ENCODE peak calls at places on chromosomes 13 and 19, in nine cellular contexts. O, C, W, Y, S, K, N, I and F are unnamed samples.

GRCh38 chr13:102038787-102039186 is 363.1 kb downstream of the FGF14 start:
- DNase-seq in O (no peak), C (no peak), W (no peak), Y (no peak), S (no peak), K (no peak), N (no peak), I (no peak), F (no peak)

GRCh38 chr19:48608798-48609263 is 2.3 kb downstream of the SPACA4 start:
- DNase-seq in O (no peak), C (no peak), W (peak), Y (peak), S (peak), K (peak), N (peak), I (no peak), F (no peak)

GRCh38 chr19:14271830-14272229 is 65.9 kb upstream of the ADGRL1 start:
- DNase-seq in O (no peak), C (no peak), W (no peak), Y (no peak), S (no peak), K (no peak), N (no peak), I (no peak), F (no peak)

GRCh38 chr13:32045963-32046785 is 14.6 kb downstream of the FRY start:
- DNase-seq in O (peak), C (peak), W (peak), Y (peak), S (peak), K (peak), N (no peak), I (no peak), F (no peak)

GRCh38 chr13:26459276-26460131 is 98.0 kb upstream of the WASF3 start:
- DNase-seq in O (no peak), C (no peak), W (no peak), Y (no peak), S (peak), K (no peak), N (no peak), I (no peak), F (no peak)

GRCh38 chr19:53872762-53873161 is 5.1 kb downstream of the MYADM start:
- DNase-seq in O (no peak), C (no peak), W (no peak), Y (no peak), S (no peak), K (no peak), N (no peak), I (no peak), F (no peak)

GRCh38 chr13:57704031-57704430 is 72.5 kb downstream of the PCDH17 start:
- DNase-seq in O (no peak), C (no peak), W (no peak), Y (no peak), S (no peak), K (no peak), N (no peak), I (no peak), F (no peak)

GRCh38 chr13:26679411-26679810 is 81.2 kb downstream of the GPR12 start:
- DNase-seq in O (no peak), C (peak), W (no peak), Y (no peak), S (peak), K (peak), N (no peak), I (no peak), F (no peak)

GRCh38 chr13:67943116-67943515 is 713.0 kb upstream of the PCDH9 start:
- DNase-seq in O (no peak), C (no peak), W (no peak), Y (no peak), S (peak), K (peak), N (no peak), I (no peak), F (no peak)

GRCh38 chr19:56117376-56117884 is 3.7 kb downstream of the ZNF787 start:
- DNase-seq in O (no peak), C (no peak), W (no peak), Y (no peak), S (no peak), K (no peak), N (no peak), I (no peak), F (no peak)

GRCh38 chr13:111247552-111247951 is 72.9 kb upstream of the TEX29 start:
- DNase-seq in O (no peak), C (no peak), W (peak), Y (no peak), S (no peak), K (no peak), N (no peak), I (no peak), F (no peak)

GRCh38 chr13:98110749-98111148 is 32.1 kb upstream of the FARP1 start:
- DNase-seq in O (no peak), C (no peak), W (no peak), Y (no peak), S (no peak), K (no peak), N (no peak), I (no peak), F (no peak)

GRCh38 chr13:22194106-22194810 is 523.4 kb downstream of the FGF9 start:
- DNase-seq in O (peak), C (no peak), W (no peak), Y (no peak), S (no peak), K (no peak), N (no peak), I (no peak), F (no peak)

GRCh38 chr19:17790059-17790780 is 4.7 kb upstream of the B3GNT3 start:
- DNase-seq in O (no peak), C (no peak), W (peak), Y (no peak), S (no peak), K (no peak), N (no peak), I (no peak), F (no peak)

GRCh38 chr19:38726761-38727301 is 17.4 kb downstream of the CAPN12 start:
- DNase-seq in O (no peak), C (no peak), W (no peak), Y (no peak), S (no peak), K (no peak), N (no peak), I (no peak), F (no peak)

GRCh38 chr19:38640368-38640767 is 7.1 kb upstream of the ACTN4 start:
- DNase-seq in O (no peak), C (no peak), W (peak), Y (no peak), S (no peak), K (no peak), N (no peak), I (no peak), F (no peak)

GRCh38 chr19:19661675-19662251 is 1.7 kb downstream of the ATP13A1 start:
- DNase-seq in O (no peak), C (no peak), W (no peak), Y (no peak), S (no peak), K (no peak), N (peak), I (no peak), F (no peak)

GRCh38 chr19:6210091-6210490 is 69.7 kb downstream of the MLLT1 start:
- DNase-seq in O (no peak), C (no peak), W (no peak), Y (no peak), S (no peak), K (no peak), N (no peak), I (no peak), F (no peak)

GRCh38 chr13:19782049-19782726 is 557 bp downstream of the PSPC1 start:
- DNase-seq in O (peak), C (no peak), W (peak), Y (peak), S (peak), K (peak), N (no peak), I (peak), F (peak)

GRCh38 chr13:107069107-107069776 is 501.3 kb upstream of the ARGLU1 start:
- DNase-seq in O (no peak), C (no peak), W (no peak), Y (no peak), S (no peak), K (peak), N (no peak), I (no peak), F (no peak)

GRCh38 chr19:39335168-39335567 is 675 bp downstream of the GMFG start:
- DNase-seq in O (no peak), C (no peak), W (no peak), Y (no peak), S (no peak), K (no peak), N (no peak), I (no peak), F (no peak)

GRCh38 chr13:79869326-79869725 is 388.4 kb downstream of the NDFIP2 start:
- DNase-seq in O (no peak), C (peak), W (no peak), Y (peak), S (no peak), K (peak), N (no peak), I (no peak), F (no peak)

GRCh38 chr19:50980203-50980602 is 3.5 kb downstream of the KLK7 start:
- DNase-seq in O (no peak), C (no peak), W (no peak), Y (peak), S (no peak), K (no peak), N (no peak), I (no peak), F (peak)

GRCh38 chr13:39600766-39601165 is 2.2 kb downstream of the LHFPL6 start:
- DNase-seq in O (no peak), C (no peak), W (no peak), Y (peak), S (peak), K (no peak), N (peak), I (no peak), F (peak)
- TF ChIP-seq CTCF in O (no peak), C (peak), W (no peak), Y (peak), S (peak), K (peak), N (peak), I (peak), F (no peak)

GRCh38 chr19:1223018-1223855 is 14.6 kb downstream of the CBARP start:
- DNase-seq in O (peak), C (no peak), W (no peak), Y (peak), S (peak), K (peak), N (peak), I (no peak), F (peak)

GRCh38 chr19:1221141-1221903 is 15.7 kb downstream of the STK11 start:
- DNase-seq in O (peak), C (no peak), W (no peak), Y (no peak), S (peak), K (peak), N (no peak), I (no peak), F (peak)

GRCh38 chr19:1224047-1224825 is 13.6 kb downstream of the CBARP start:
- DNase-seq in O (no peak), C (no peak), W (no peak), Y (no peak), S (no peak), K (no peak), N (no peak), I (no peak), F (no peak)

GRCh38 chr19:1221904-1222255 is 15.9 kb downstream of the CBARP start:
- DNase-seq in O (no peak), C (no peak), W (no peak), Y (no peak), S (no peak), K (no peak), N (no peak), I (no peak), F (no peak)

GRCh38 chr19:1222394-1222793 is 15.4 kb downstream of the CBARP start:
- DNase-seq in O (no peak), C (no peak), W (no peak), Y (no peak), S (no peak), K (no peak), N (no peak), I (no peak), F (no peak)
- TF ChIP-seq CTCF in O (no peak), C (peak), W (no peak), Y (no peak), S (no peak), K (no peak), N (peak), I (no peak), F (no peak)

GRCh38 chr19:42401365-42402303 is 11.5 kb upstream of the CNFN start:
- DNase-seq in O (peak), C (peak), W (peak), Y (peak), S (peak), K (peak), N (peak), I (no peak), F (peak)
- TF ChIP-seq CTCF in O (peak), C (peak), W (peak), Y (peak), S (peak), K (peak), N (peak), I (peak), F (peak)

GRCh38 chr13:48078251-48078656 is 16.6 kb downstream of the MED4 start:
- DNase-seq in O (no peak), C (no peak), W (no peak), Y (peak), S (no peak), K (peak), N (no peak), I (no peak), F (no peak)
- TF ChIP-seq CTCF in O (no peak), C (peak), W (no peak), Y (peak), S (peak), K (no peak), N (peak), I (no peak), F (no peak)

DNA sequence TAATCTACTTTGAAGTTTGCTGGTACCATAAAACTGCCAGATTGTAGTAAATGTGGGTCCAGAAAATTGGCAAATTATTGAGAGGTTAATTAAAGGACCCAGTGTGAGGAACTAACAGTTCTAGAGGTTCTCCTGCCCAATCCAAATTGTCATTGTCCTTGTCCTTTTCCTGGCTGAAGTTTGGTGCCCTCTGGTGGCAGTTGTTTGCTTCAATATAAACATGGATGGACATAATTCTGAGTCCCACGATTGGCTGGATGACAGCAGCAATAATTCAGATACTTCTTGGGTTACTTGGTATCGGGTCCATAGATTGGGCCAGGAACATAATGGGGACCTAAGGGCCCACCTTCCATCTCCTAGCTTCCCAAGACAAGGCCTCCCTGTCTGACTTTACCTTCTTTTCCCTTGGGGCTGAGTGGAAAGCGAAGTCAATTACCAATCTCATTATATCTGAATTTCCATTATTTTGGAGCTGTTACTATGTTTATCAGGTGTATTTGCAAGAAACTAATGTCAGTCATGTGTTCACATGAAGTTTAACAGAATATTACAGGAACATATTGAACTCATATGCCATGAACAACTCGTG is 33.8 kb upstream of the GARRE1 start:
- DNase-seq in O (peak), C (no peak), W (peak), Y (peak), S (peak), K (peak), N (peak), I (peak), F (peak)
- TF ChIP-seq CTCF in O (peak), C (peak), W (peak), Y (peak), S (peak), K (peak), N (peak), I (peak), F (peak)

GRCh38 chr13:44148159-44148929 is 225.3 kb upstream of the SERP2 start:
- DNase-seq in O (no peak), C (no peak), W (no peak), Y (no peak), S (peak), K (no peak), N (no peak), I (no peak), F (no peak)

GRCh38 chr13:44149821-44150220 is 223.8 kb upstream of the SERP2 start:
- DNase-seq in O (no peak), C (no peak), W (no peak), Y (no peak), S (no peak), K (no peak), N (no peak), I (no peak), F (no peak)

GRCh38 chr13:44147648-44148047 is 226.0 kb upstream of the SERP2 start:
- DNase-seq in O (no peak), C (no peak), W (no peak), Y (no peak), S (no peak), K (no peak), N (no peak), I (no peak), F (no peak)

GRCh38 chr13:44146162-44146561 is 227.5 kb upstream of the SERP2 start:
- DNase-seq in O (no peak), C (no peak), W (no peak), Y (no peak), S (no peak), K (no peak), N (no peak), I (no peak), F (no peak)

DNA sequence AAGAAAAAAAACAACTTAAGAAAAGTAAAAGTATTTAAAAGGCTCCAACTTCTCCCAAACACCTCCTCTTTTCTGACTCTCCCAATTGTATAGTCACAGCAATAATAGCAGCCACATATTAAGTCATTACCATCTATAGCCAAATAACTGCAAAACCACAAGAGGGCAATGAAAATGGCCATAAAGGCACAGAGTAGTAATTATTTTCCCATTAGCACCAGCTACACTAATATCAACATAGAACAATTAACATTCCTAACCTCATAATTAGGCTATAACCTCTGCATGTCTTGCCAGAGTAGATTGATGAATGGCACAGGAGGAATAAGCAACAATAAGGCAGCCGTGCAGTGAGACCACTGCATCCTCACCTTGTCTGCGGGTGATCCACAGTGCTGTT is 226.4 kb upstream of the SERP2 start:
- DNase-seq in O (no peak), C (no peak), W (no peak), Y (no peak), S (no peak), K (no peak), N (no peak), I (no peak), F (no peak)
- TF ChIP-seq CTCF in O (no peak), C (no peak), W (no peak), Y (no peak), S (no peak), K (no peak), N (no peak), I (no peak), F (no peak)

DNA sequence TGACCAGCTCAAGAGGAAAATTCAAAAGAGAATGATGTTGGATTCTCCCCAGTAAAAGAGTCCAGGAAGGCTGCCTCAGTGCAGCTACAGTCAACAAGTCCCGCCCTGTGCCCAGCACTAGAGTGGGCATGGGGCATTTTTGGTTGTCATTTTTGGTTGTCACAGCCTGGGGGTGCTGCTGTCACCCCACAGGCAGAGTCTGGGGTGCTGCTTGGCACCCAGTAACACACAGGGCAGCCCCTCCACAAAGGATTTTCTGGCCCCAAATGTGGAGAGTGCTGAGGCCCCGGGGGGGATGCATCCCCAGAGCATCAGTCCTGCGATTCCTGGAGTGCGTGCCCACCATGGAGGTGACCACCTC is 28.2 kb upstream of the TMEM255B start:
- DNase-seq in O (no peak), C (no peak), W (no peak), Y (no peak), S (no peak), K (no peak), N (no peak), I (no peak), F (no peak)
- TF ChIP-seq CTCF in O (no peak), C (no peak), W (no peak), Y (peak), S (no peak), K (no peak), N (no peak), I (no peak), F (no peak)

GRCh38 chr19:43429395-43429794 is 14.7 kb downstream of the TEX101 start:
- DNase-seq in O (no peak), C (no peak), W (no peak), Y (no peak), S (no peak), K (no peak), N (no peak), I (no peak), F (no peak)

GRCh38 chr19:43422000-43422688 is 7.5 kb downstream of the TEX101 start:
- DNase-seq in O (no peak), C (no peak), W (no peak), Y (no peak), S (no peak), K (no peak), N (no peak), I (no peak), F (no peak)

GRCh38 chr19:43423779-43424178 is 9.1 kb downstream of the TEX101 start:
- DNase-seq in O (no peak), C (no peak), W (no peak), Y (no peak), S (no peak), K (no peak), N (no peak), I (no peak), F (no peak)

GRCh38 chr19:43422689-43423066 is 8.0 kb downstream of the TEX101 start:
- DNase-seq in O (no peak), C (no peak), W (no peak), Y (no peak), S (no peak), K (no peak), N (no peak), I (no peak), F (no peak)

GRCh38 chr19:43425567-43426392 is 11.1 kb downstream of the TEX101 start:
- DNase-seq in O (no peak), C (peak), W (peak), Y (peak), S (peak), K (peak), N (no peak), I (no peak), F (no peak)
- TF ChIP-seq CTCF in O (peak), C (peak), W (peak), Y (peak), S (peak), K (peak), N (peak), I (peak), F (no peak)

GRCh38 chr19:11987405-11988231 is 22.8 kb downstream of the ZNF763 start:
- DNase-seq in O (peak), C (peak), W (peak), Y (peak), S (peak), K (peak), N (peak), I (peak), F (peak)

GRCh38 chr19:11986754-11987153 is 21.9 kb downstream of the ZNF763 start:
- DNase-seq in O (no peak), C (no peak), W (no peak), Y (peak), S (no peak), K (no peak), N (no peak), I (no peak), F (no peak)

GRCh38 chr19:11989112-11989456 is 24.2 kb downstream of the ZNF763 start:
- DNase-seq in O (no peak), C (no peak), W (no peak), Y (no peak), S (no peak), K (no peak), N (no peak), I (no peak), F (no peak)

GRCh38 chr19:11982526-11982925 is 17.7 kb downstream of the ZNF763 start:
- DNase-seq in O (peak), C (no peak), W (no peak), Y (no peak), S (peak), K (no peak), N (no peak), I (no peak), F (no peak)

DNA sequence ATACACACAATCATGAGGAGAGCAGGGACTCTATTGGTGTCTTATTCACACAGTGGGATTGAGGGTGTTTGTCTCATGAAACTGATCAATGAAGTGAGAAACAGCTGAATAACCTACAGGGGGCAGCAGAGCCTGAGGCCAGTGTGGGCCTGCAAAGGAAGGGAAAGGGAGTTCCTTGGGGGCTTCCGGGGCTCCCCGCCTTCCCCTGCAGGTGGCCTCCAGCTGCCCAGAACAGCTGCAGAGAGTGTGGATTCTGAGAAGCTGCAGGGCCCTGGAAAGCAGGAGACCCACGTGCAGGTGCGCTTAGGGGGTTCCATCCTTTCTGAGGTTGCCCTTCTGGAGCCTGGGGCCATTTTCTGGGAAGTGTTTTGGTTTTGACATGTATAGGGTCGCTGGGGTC is 20.1 kb downstream of the ZNF763 start:
- DNase-seq in O (no peak), C (no peak), W (no peak), Y (peak), S (no peak), K (no peak), N (peak), I (no peak), F (no peak)
- TF ChIP-seq CTCF in O (no peak), C (no peak), W (no peak), Y (peak), S (no peak), K (no peak), N (peak), I (no peak), F (no peak)